ENCODE peak calls at places on chromosomes 16 and 17, in five cellular contexts. L is GM23248, G is HCT116, B is mesendoderm, F is IMR-90. Z is an unnamed sample.
A peak's percentile ranks its signal among the peaks of the same experiment; 100 is the strongest.

GRCh38 chr17:74282587-74283370 is 8.7 kb downstream of the DNAI2 start:
- DNase-seq in B (no peak), L (no peak), G (no peak), F (no peak), Z (peak; percentile 22)

GRCh38 chr16:85222151-85222863 is 110.0 kb upstream of the CIBAR2 start:
- DNase-seq in F (no peak), G (no peak), L (no peak), B (peak; percentile 72), Z (no peak)

GRCh38 chr17:29138184-29138955 is 41.8 kb downstream of the MYO18A start:
- DNase-seq in G (no peak), L (peak; percentile 71), F (peak; percentile 68), B (no peak), Z (peak; percentile 67)

GRCh38 chr17:75602644-75603043 is 15.0 kb downstream of the MYO15B start:
- DNase-seq in F (no peak), G (no peak), B (no peak), L (no peak), Z (no peak)

GRCh38 chr17:37605813-37606505 is 3.3 kb downstream of the SYNRG start:
- DNase-seq in B (no peak), L (peak; percentile 12), F (no peak), G (no peak), Z (peak; percentile 66)

GRCh38 chr17:9148908-9149536 is 127.7 kb downstream of the NTN1 start:
- DNase-seq in G (no peak), L (no peak), F (no peak), B (no peak), Z (no peak)

GRCh38 chr16:27208809-27209208 is 5.5 kb downstream of the KDM8 start:
- DNase-seq in F (no peak), B (no peak), L (no peak), G (no peak), Z (no peak)

GRCh38 chr16:30356401-30357084 is 1.4 kb upstream of the CD2BP2 start:
- DNase-seq in F (no peak), B (no peak), L (peak; percentile 14), G (no peak), Z (no peak)

GRCh38 chr16:50520451-50521245 is 27.5 kb upstream of the NKD1 start:
- DNase-seq in B (no peak), G (no peak), F (no peak), L (no peak), Z (no peak)

GRCh38 chr17:78748048-78748729 is 33.9 kb downstream of the CYTH1 start:
- DNase-seq in F (no peak), G (no peak), L (peak; percentile 31), B (no peak), Z (no peak)

GRCh38 chr17:80717661-80718060 is 173.0 kb downstream of the RPTOR start:
- DNase-seq in F (no peak), B (no peak), G (no peak), L (no peak), Z (no peak)

GRCh38 chr16:4070936-4071335 is 45.3 kb downstream of the ADCY9 start:
- DNase-seq in B (no peak), L (no peak), F (no peak), G (no peak), Z (no peak)

GRCh38 chr17:42472709-42473521 is 14.2 kb downstream of the ATP6V0A1 start:
- DNase-seq in B (peak; percentile 62), L (peak; percentile 95), G (no peak), F (peak; percentile 93), Z (no peak)

GRCh38 chr16:84484579-84485254 is 19.7 kb downstream of the MEAK7 start:
- DNase-seq in F (peak; percentile 74), G (peak; percentile 41), B (peak; percentile 51), L (peak; percentile 62), Z (no peak)

GRCh38 chr16:50268352-50268751 is 2.0 kb downstream of the ADCY7 start:
- DNase-seq in B (no peak), F (no peak), L (no peak), G (no peak), Z (no peak)

GRCh38 chr16:20073203-20074088 is at the start of gene GPR139:
- DNase-seq in G (no peak), L (no peak), F (no peak), B (no peak), Z (no peak)

GRCh38 chr17:48636177-48637018 is 10.2 kb upstream of the HOXB9 start:
- DNase-seq in B (peak; percentile 97), L (peak; percentile 83), G (no peak), F (peak; percentile 48), Z (peak; percentile 9)

GRCh38 chr16:72952404-72953301 is 95.3 kb downstream of the ZFHX3 start:
- DNase-seq in G (no peak), F (peak; percentile 89), B (no peak), L (peak; percentile 35), Z (no peak)
- H3K9ac ChIP-seq in G (no peak overlapping the region), F (no peak overlapping the region), B (no peak overlapping the region), L (no peak overlapping the region), Z (no peak overlapping the region)

GRCh38 chr17:40448639-40449261 is 5.5 kb downstream of the IGFBP4 start:
- DNase-seq in G (no peak), F (peak; percentile 29), L (peak; percentile 53), B (no peak), Z (no peak)
- H3K4me1 ChIP-seq in G (peaks cover 23% of the 10 kb centered on the region), F (peaks cover 45% of the 10 kb centered on the region), L (peaks cover 85% of the 10 kb centered on the region), B (peaks cover 3% of the 10 kb centered on the region), Z (peaks cover 54% of the 10 kb centered on the region)

GRCh38 chr17:69597898-69598692 is 183.6 kb downstream of the MAP2K6 start:
- DNase-seq in B (no peak), F (peak; percentile 85), L (peak; percentile 81), G (no peak), Z (no peak)
- H3K4me2 ChIP-seq in B (no peak overlapping the region), F (peak overlapping the region; percentile 37), L (peak overlapping the region; percentile 40), G (no peak overlapping the region), Z (no peak overlapping the region)

GRCh38 chr16:89099905-89100304 is 6.3 kb downstream of the ACSF3 start:
- DNase-seq in F (no peak), B (no peak), L (peak; percentile 47), G (no peak), Z (no peak)
- H3K9ac ChIP-seq in F (no peak overlapping the region), B (no peak overlapping the region), L (no peak overlapping the region), G (no peak overlapping the region), Z (no peak overlapping the region)

DNA sequence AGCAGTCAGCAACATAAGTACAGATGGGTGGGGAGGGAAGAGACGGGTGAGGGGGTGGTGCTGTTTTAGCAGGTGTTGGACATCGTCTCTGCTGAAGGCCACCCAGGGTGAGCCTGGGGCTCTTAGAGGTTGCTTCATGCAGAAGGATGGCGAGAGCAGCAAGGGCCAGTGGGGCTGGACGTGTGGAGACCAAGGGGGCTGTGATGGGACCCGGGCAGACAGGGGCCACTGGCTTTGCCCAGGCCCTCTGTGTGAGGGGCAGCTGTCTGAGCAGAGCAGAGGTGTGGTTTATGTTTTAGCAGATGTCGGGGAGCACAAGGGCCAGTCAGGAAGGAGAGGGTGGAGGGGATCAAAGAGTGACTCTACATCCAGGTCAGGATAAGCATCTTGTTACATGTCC is 4.8 kb downstream of the NARF start:
- DNase-seq in F (no peak), B (no peak), G (no peak), L (no peak), Z (no peak)
- H3K4me1 ChIP-seq in F (no peaks in the 10 kb centered on the region), B (no peaks in the 10 kb centered on the region), G (peaks cover 8% of the 10 kb centered on the region), L (no peaks in the 10 kb centered on the region), Z (peaks cover 24% of the 10 kb centered on the region)

DNA sequence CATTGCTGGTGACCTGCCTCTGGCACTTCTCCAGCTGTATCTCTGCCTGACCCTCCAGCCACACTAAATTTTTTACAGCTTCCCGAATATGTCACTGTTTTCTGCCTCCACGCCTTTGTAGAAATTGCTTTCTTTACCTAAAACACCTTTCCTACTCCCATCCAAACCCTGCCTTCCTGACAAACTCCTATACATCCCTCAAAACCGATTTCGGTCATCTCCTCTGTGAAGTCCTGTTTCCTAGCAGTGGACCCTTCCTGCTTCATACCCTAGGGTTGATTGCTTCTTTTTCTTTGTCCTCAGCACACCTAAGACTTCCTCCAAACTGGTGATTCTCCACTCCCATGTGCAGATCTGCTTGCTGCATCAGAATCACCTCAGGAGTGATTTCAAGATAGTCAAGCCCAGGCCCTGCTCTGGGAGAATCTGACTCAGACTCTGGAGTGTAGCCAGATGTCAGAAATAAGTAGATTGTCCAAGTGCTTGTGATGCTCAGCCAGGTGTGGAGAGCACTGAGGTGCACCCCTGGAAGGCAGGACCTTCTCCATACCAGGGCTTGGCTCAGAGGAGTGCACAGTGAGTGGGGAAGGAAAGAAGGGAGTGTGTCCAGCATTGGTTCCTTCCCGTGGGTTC is 184.2 kb downstream of the COPRS start:
- DNase-seq in G (no peak), F (peak; percentile 80), B (no peak), L (peak; percentile 48), Z (no peak)
- H3K4me2 ChIP-seq in G (peak overlapping the region; percentile 6), F (no peak overlapping the region), B (no peak overlapping the region), L (no peak overlapping the region), Z (no peak overlapping the region)